ENCODE peak calls at places on chromosomes 4 and X, in seven cellular contexts. Y is K562, Z is SK-N-SH, O is HepG2, J is H1, N is HCT116, G is GM12878. P is an unnamed sample.

GRCh38 chr4:150569384-150569987 is 12.5 kb upstream of the MAB21L2 start:
- DNase-seq in Y (no peak), Z (no peak), O (no peak), J (no peak), N (no peak), G (no peak), P (no peak)

GRCh38 chr4:5998333-5998936 is 19.8 kb downstream of the C4orf50 start:
- DNase-seq in Y (peak; percentile 74), Z (peak; percentile 88), O (peak; percentile 50), J (peak; percentile 38), N (peak; percentile 45), G (no peak), P (peak; percentile 70)

GRCh38 chr4:3716034-3716875 is 49.9 kb upstream of the ADRA2C start:
- DNase-seq in Y (no peak), Z (no peak), O (no peak), J (no peak), N (no peak), G (no peak), P (no peak)

GRCh38 chr4:151992301-151992700 is 231.5 kb upstream of the GATB start:
- DNase-seq in Y (no peak), Z (no peak), O (no peak), J (no peak), N (no peak), G (no peak), P (no peak)

GRCh38 chr4:95181446-95182306 is 367.1 kb downstream of the UNC5C start:
- DNase-seq in Y (peak; percentile 54), Z (peak; percentile 52), O (no peak), J (no peak), N (no peak), G (no peak), P (no peak)

GRCh38 chrX:43559643-43560042 is 96.5 kb upstream of the MAOA start:
- DNase-seq in Y (peak; percentile 8), Z (peak; percentile 39), O (peak; percentile 39), J (peak; percentile 27), N (peak; percentile 28), G (no peak), P (peak; percentile 9)

GRCh38 chr4:74056114-74056857 is 17.8 kb upstream of the CXCL3 start:
- DNase-seq in Y (peak; percentile 67), Z (no peak), O (no peak), J (no peak), N (peak; percentile 76), G (no peak), P (no peak)

GRCh38 chrX:1462596-1463251 is 10.0 kb upstream of the ASMTL start:
- DNase-seq in Y (no peak), Z (no peak), O (no peak), J (no peak), N (no peak), G (no peak), P (no peak)

GRCh38 chrX:12263211-12263610 is 124.9 kb downstream of the FRMPD4 start:
- DNase-seq in Y (no peak), Z (no peak), O (no peak), J (no peak), N (no peak), G (no peak), P (no peak)

GRCh38 chr4:24583451-24584174 is 741 bp downstream of the DHX15 start:
- DNase-seq in Y (peak; percentile 78), Z (peak; percentile 81), O (peak; percentile 47), J (peak; percentile 3), N (peak; percentile 26), G (no peak), P (peak; percentile 28)

GRCh38 chrX:114584434-114584943 is 603 bp downstream of the HTR2C start:
- DNase-seq in Y (no peak), Z (peak; percentile 61), O (no peak), J (no peak), N (no peak), G (no peak), P (no peak)

GRCh38 chr4:1187182-1187581 is 14.8 kb upstream of the SPON2 start:
- DNase-seq in Y (no peak), Z (no peak), O (no peak), J (no peak), N (no peak), G (no peak), P (no peak)

DNA sequence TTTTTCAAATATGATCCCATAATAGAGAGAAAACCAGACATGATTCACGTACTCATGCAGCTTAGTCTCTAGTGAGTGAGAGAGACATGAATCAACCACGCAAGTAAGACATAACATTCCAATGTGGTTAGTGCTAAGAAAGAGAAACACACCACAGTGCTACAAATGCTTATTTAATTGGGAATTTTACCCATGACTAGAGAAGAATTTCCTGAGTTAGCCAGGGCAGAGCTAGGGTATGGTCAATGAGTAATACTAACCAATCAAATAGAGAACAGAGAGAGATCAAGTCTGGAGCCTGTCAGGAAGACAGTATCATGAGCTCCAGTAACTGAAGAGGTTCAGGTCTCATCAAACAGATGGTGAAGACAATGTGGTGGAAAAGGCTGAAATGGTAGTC is 495.2 kb downstream of the PDGFC start:
- DNase-seq in Y (no peak), Z (peak; percentile 4), O (peak; percentile 1), J (no peak), N (peak; percentile 51), G (no peak), P (no peak)
- TF ChIP-seq JUND in Y (no peak), Z (peak; percentile 97), O (no peak), J (no peak), N (peak; percentile 50), G (no peak), P (no peak)

GRCh38 chrX:140672840-140673731 is 36.5 kb upstream of the LINC00632 start:
- DNase-seq in Y (no peak), Z (no peak), O (peak; percentile 78), J (no peak), N (no peak), G (no peak), P (no peak)
- TF ChIP-seq JUND in Y (no peak), Z (no peak), O (no peak), J (no peak), N (no peak), G (no peak), P (no peak)

GRCh38 chrX:72258174-72258573 is 18.9 kb downstream of the RPS4X start:
- DNase-seq in Y (peak; percentile 24), Z (peak; percentile 52), O (peak; percentile 64), J (no peak), N (no peak), G (no peak), P (no peak)
- TF ChIP-seq JUND in Y (no peak), Z (peak; percentile 44), O (no peak), J (no peak), N (no peak), G (no peak), P (no peak)

DNA sequence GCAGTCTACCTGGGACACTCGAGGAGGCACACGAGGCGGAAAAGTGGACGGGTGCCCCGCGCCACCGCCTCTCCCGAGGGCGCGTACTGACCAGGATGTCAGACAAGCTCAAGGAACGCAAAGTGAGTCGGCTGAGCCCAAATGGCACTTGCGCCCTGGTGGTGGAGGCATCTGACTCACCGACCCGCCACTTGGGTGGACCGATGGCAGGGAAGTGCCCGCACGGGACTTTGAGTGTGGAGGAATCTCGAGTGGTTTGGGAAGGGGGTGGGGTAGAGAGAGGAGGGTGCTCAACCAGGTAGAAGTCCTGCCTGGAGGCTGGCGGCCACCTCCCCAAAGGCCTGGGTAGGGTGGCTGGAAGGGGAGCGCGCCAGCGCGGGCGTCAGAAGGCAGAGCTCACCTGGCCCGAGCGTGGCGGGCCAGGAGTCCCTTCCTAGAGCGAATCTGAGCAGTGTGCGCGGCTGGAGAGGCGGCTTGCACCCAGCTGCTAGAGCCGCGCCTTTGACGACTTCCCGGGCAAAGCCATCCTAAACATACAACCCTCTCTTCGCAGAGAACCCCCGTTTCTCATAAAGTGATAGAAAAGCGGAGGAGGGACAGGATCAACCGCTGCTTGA is 652 bp downstream of the HELT start:
- DNase-seq in Y (no peak), Z (peak; percentile 36), O (no peak), J (no peak), N (no peak), G (no peak), P (peak; percentile 33)
- TF ChIP-seq JUND in Y (no peak), Z (no peak), O (no peak), J (no peak), N (no peak), G (no peak), P (no peak)

GRCh38 chr4:183426507-183426906 is 17.9 kb upstream of the CDKN2AIP start:
- DNase-seq in Y (no peak), Z (no peak), O (no peak), J (no peak), N (no peak), G (no peak), P (no peak)

GRCh38 chr4:183430987-183431347 is 13.5 kb upstream of the CDKN2AIP start:
- DNase-seq in Y (no peak), Z (no peak), O (no peak), J (no peak), N (no peak), G (no peak), P (no peak)

GRCh38 chr4:183431614-183432013 is 12.8 kb upstream of the CDKN2AIP start:
- DNase-seq in Y (no peak), Z (no peak), O (no peak), J (no peak), N (no peak), G (no peak), P (no peak)

GRCh38 chr4:183429489-183429888 is 14.9 kb upstream of the CDKN2AIP start:
- DNase-seq in Y (no peak), Z (no peak), O (no peak), J (no peak), N (no peak), G (no peak), P (no peak)

GRCh38 chr4:183430317-183430986 is 14.0 kb upstream of the CDKN2AIP start:
- DNase-seq in Y (no peak), Z (no peak), O (no peak), J (no peak), N (no peak), G (no peak), P (no peak)
- TF ChIP-seq JUND in Y (no peak), Z (no peak), O (no peak), J (no peak), N (no peak), G (no peak), P (no peak)

DNA sequence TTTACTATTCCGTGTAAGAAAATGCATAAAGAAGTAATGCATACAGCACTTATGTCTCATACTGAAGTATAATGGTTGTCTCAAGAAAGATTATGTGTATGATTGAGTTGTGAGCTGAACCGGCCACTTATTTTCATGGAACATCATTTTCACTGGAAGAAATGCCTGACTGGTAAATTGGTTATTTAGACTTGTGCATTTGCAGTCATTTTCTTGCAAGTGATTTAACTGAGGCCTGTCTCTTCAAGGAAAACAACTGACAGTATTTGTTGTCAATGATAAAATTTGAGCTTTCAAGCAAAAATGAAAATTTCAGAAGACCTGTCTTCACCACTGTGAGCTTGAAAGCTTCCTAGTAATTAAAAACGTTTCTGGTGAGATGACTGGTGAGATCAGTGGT is 62.7 kb upstream of the RPS6KA3 start:
- DNase-seq in Y (no peak), Z (no peak), O (no peak), J (no peak), N (no peak), G (no peak), P (no peak)
- TF ChIP-seq JUND in Y (no peak), Z (no peak), O (no peak), J (no peak), N (no peak), G (no peak), P (no peak)